ENCODE peak calls at places on chromosomes 11 and 22, in seven cellular contexts. B is tibial artery, J is PC-3, H is HCT116, A is DND-41, V is heart left ventricle, Y is transverse colon. L is an unnamed sample. For H3K36me3 and H3K27me3, the result is how much of the 10 kb centered on the place peaks cover.

GRCh38 chr11:69198891-69199582 is 43.3 kb downstream of the SMIM38 start:
- DNase-seq in B (no peak), J (no peak), H (no peak), A (no peak), V (no peak), Y (no peak), L (no peak)

GRCh38 chr11:68845351-68846002 is 3.8 kb upstream of the CPT1A start:
- DNase-seq in B (no peak), J (no peak), H (no peak), A (no peak), V (no peak), Y (no peak), L (no peak)

GRCh38 chr11:66020618-66021357 is 5.5 kb downstream of the CATSPER1 start:
- DNase-seq in B (peak), J (peak), H (no peak), A (no peak), V (no peak), Y (peak), L (no peak)

GRCh38 chr22:20567993-20568417 is 60.6 kb downstream of the MED15 start:
- DNase-seq in B (no peak), J (peak), H (peak), A (no peak), V (no peak), Y (no peak), L (no peak)

GRCh38 chr11:36619502-36619901 is 21.5 kb upstream of the RAG2 start:
- DNase-seq in B (no peak), J (no peak), H (no peak), A (peak), V (no peak), Y (no peak), L (no peak)

GRCh38 chr22:46088541-46089311 is 61.6 kb upstream of the PPARA start:
- DNase-seq in B (peak), J (no peak), H (no peak), A (no peak), V (no peak), Y (no peak), L (peak)

GRCh38 chr11:131914299-131914902 is 544.0 kb downstream of the NTM start:
- DNase-seq in B (no peak), J (peak), H (no peak), A (no peak), V (no peak), Y (no peak), L (no peak)

GRCh38 chr11:68302256-68303054 is 9.9 kb upstream of the LRP5 start:
- DNase-seq in B (no peak), J (peak), H (peak), A (peak), V (no peak), Y (peak), L (peak)

GRCh38 chr11:74321487-74322188 is 10.2 kb upstream of the P4HA3 start:
- DNase-seq in B (peak), J (peak), H (no peak), A (peak), V (no peak), Y (no peak), L (peak)

GRCh38 chr22:41656515-41656914 is 32.2 kb downstream of the SNU13 start:
- DNase-seq in B (peak), J (no peak), H (no peak), A (no peak), V (no peak), Y (no peak), L (no peak)

GRCh38 chr22:41657709-41658108 is 31.0 kb downstream of the SNU13 start:
- DNase-seq in B (peak), J (no peak), H (no peak), A (no peak), V (no peak), Y (no peak), L (no peak)

GRCh38 chr22:41650229-41650628 is 29.1 kb downstream of the XRCC6 start:
- DNase-seq in B (peak), J (no peak), H (no peak), A (no peak), V (no peak), Y (no peak), L (no peak)

GRCh38 chr22:41650821-41651220 is 29.7 kb downstream of the XRCC6 start:
- DNase-seq in B (peak), J (no peak), H (no peak), A (no peak), V (no peak), Y (no peak), L (no peak)

DNA sequence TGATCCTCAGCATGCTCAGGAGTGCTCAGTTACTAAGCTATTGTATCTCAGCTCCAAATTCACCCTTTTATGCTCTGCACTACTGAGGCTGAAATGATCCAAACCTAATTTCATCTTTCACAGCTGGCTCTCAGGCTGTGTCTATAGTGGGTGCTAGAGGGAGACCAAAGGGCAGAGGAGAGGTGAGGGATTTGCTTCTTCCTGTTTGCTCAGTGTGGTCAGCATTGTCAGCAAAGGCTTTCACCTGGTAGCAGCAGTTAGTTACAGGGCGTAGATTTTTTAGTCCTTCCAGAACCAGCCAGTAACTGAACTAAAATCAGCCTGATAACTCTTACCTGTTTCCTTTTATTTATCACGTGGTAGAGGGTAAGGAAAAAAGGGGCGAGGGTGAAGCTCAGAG is 33.2 kb downstream of the XRCC6 start:
- DNase-seq in B (peak), J (no peak), H (no peak), A (no peak), V (no peak), Y (no peak), L (no peak)
- H3K36me3 ChIP-seq in B (half or more), J (under half), H (half or more), A (half or more), V (half or more), Y (under half), L (under half)

GRCh38 chr11:5929984-5930383 is 12.1 kb upstream of the OR56A3 start:
- DNase-seq in B (no peak), J (no peak), H (no peak), A (no peak), V (no peak), Y (no peak), L (no peak)

GRCh38 chr11:5928811-5929210 is 13.2 kb upstream of the OR56A3 start:
- DNase-seq in B (no peak), J (no peak), H (no peak), A (no peak), V (no peak), Y (no peak), L (no peak)

GRCh38 chr11:5929571-5929970 is 12.5 kb upstream of the OR56A3 start:
- DNase-seq in B (no peak), J (no peak), H (no peak), A (no peak), V (no peak), Y (no peak), L (no peak)

GRCh38 chr11:5930614-5931013 is 11.4 kb upstream of the OR56A3 start:
- DNase-seq in B (no peak), J (no peak), H (no peak), A (no peak), V (no peak), Y (no peak), L (no peak)

GRCh38 chr11:5928269-5928668 is 13.8 kb upstream of the OR56A3 start:
- DNase-seq in B (no peak), J (no peak), H (no peak), A (no peak), V (no peak), Y (no peak), L (no peak)
- H3K27me3 ChIP-seq in B (under half), J (under half), H (under half), A (under half), V (under half), Y (under half), L (under half)

DNA sequence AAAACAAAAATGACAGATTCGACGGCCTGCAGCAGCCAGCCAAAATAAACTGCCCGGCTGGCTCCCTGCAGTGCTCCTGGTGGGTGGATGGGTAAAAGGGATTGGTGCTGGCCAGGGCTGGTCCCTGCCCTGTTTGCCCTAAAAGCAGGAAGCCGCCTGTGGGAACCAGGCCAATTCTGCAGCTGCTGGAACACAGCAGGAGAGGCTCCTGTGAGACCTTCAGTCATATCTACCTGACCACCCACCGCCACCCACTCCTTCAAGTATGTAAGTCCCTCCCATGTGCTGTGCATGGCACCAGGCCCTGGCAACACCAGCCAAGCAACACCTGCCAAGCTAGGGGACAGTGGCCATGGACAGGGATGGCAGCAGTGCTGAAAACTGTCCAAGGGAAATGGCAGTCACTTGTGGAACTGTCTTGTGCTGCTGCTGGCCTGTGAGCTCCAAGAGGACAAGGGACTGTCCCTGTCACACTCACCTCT is 48.7 kb upstream of the ARFGAP3 start:
- DNase-seq in B (peak), J (no peak), H (no peak), A (no peak), V (peak), Y (peak), L (no peak)
- TF ChIP-seq CTCF in B (no peak), J (no peak), H (no peak), A (no peak), V (no peak), Y (no peak), L (no peak)

DNA sequence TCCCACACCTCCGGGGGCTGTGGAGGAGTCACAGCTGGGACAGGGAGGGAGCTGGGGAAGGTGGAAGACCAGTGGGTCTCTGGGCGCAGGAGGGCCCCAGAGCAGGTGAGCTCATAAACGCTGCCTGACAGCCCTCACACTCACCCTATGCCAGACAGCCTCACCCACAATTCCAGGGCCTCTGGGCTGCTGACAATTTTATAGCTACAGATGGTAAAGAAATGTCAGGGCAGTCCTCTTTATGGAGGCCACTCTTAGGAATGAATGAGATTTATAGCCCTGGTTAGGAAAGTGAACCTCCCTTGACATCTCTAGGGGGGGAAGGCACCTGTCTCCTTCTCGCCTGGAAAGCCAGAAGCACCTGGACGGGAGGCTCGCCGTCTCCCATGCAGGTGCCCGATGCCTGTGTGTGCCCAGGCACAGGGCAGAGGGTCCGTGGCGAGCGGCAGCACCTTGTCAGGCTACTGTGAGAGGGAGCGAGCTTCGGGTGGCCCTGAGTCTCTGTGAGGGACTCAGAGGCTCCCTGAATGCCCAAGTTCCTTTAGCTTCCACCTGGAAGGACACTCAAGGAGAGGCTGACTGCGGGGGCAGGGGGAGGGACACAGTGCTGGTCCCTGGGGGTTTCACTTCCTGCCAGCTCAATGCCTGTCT is 39.9 kb downstream of the IGSF9B start:
- DNase-seq in B (no peak), J (no peak), H (no peak), A (no peak), V (no peak), Y (no peak), L (no peak)
- H3K36me3 ChIP-seq in B (under half), J (under half), H (under half), A (under half), V (under half), Y (under half), L (under half)

GRCh38 chr11:86069408-86070086 is 663 bp upstream of the PICALM start:
- DNase-seq in B (no peak), J (peak), H (peak), A (no peak), V (peak), Y (peak), L (peak)

GRCh38 chr11:86067230-86068137 is 1.4 kb downstream of the PICALM start:
- DNase-seq in B (no peak), J (peak), H (no peak), A (no peak), V (no peak), Y (no peak), L (no peak)

GRCh38 chr11:86068138-86068861 is 584 bp downstream of the PICALM start:
- DNase-seq in B (peak), J (peak), H (no peak), A (peak), V (peak), Y (peak), L (peak)

GRCh38 chr11:86070435-86071056 is 1.7 kb upstream of the PICALM start:
- DNase-seq in B (no peak), J (no peak), H (no peak), A (no peak), V (no peak), Y (no peak), L (no peak)

GRCh38 chr11:86068951-86069407 is at the start of gene PICALM:
- DNase-seq in B (peak), J (peak), H (peak), A (peak), V (peak), Y (peak), L (peak)
- H3K27me3 ChIP-seq in B (under half), J (under half), H (under half), A (under half), V (under half), Y (under half), L (under half)

GRCh38 chr11:35564246-35564595 is 38.8 kb upstream of the PAMR1 start:
- DNase-seq in B (no peak), J (no peak), H (no peak), A (no peak), V (no peak), Y (no peak), L (no peak)
- TF ChIP-seq CTCF in B (no peak), J (no peak), H (no peak), A (no peak), V (no peak), Y (no peak), L (no peak)

GRCh38 chr11:130879836-130880235 is 36.4 kb downstream of the SNX19 start:
- DNase-seq in B (no peak), J (no peak), H (no peak), A (no peak), V (no peak), Y (no peak), L (no peak)

GRCh38 chr11:130874955-130875531 is 41.2 kb downstream of the SNX19 start:
- DNase-seq in B (no peak), J (no peak), H (no peak), A (no peak), V (no peak), Y (no peak), L (no peak)

GRCh38 chr11:130876931-130877330 is 39.3 kb downstream of the SNX19 start:
- DNase-seq in B (no peak), J (no peak), H (no peak), A (no peak), V (no peak), Y (no peak), L (no peak)

GRCh38 chr11:130876100-130876499 is 40.2 kb downstream of the SNX19 start:
- DNase-seq in B (no peak), J (no peak), H (no peak), A (no peak), V (no peak), Y (no peak), L (no peak)

GRCh38 chr11:130877532-130877931 is 38.7 kb downstream of the SNX19 start:
- DNase-seq in B (no peak), J (no peak), H (no peak), A (no peak), V (no peak), Y (no peak), L (no peak)
- H3K36me3 ChIP-seq in B (under half), J (under half), H (under half), A (half or more), V (under half), Y (under half), L (under half)